ENCODE peak calls at places on chromosomes 5 and 9, in ten cellular contexts. N is LoVo, H is NCI-H2081, S is pons, W is cerebellum, I is HuH-7, G is WTC11, P is endothelial cell, K is SHP77, M is T47D. Q is an unnamed sample.

GRCh38 chr9:72127753-72128152 is 21.5 kb upstream of the GDA start:
- DNase-seq in N (peak; percentile 64), H (no peak), S (no peak), W (no peak), I (no peak), G (no peak), P (no peak), K (no peak), M (no peak), Q (no peak)

GRCh38 chr9:18472435-18472834 is 1.5 kb upstream of the ADAMTSL1 start:
- DNase-seq in N (no peak), H (no peak), S (no peak), W (no peak), I (no peak), G (no peak), P (no peak), K (no peak), M (no peak), Q (no peak)

GRCh38 chr5:62727184-62727583 is 148.6 kb downstream of the LRRC70 start:
- DNase-seq in N (no peak), H (no peak), S (no peak), W (no peak), I (no peak), G (no peak), P (no peak), K (no peak), M (no peak), Q (no peak)

GRCh38 chr5:73780297-73781080 is 154.5 kb downstream of the ARHGEF28 start:
- DNase-seq in N (peak; percentile 64), H (no peak), S (no peak), W (no peak), I (peak; percentile 29), G (no peak), P (no peak), K (no peak), M (no peak), Q (no peak)

GRCh38 chr5:173653822-173654523 is 37.5 kb upstream of the BOD1 start:
- DNase-seq in N (no peak), H (no peak), S (no peak), W (no peak), I (no peak), G (no peak), P (no peak), K (no peak), M (no peak), Q (no peak)

GRCh38 chr9:72048850-72049249 is 11.6 kb downstream of the C9orf57 start:
- DNase-seq in N (no peak), H (no peak), S (no peak), W (no peak), I (no peak), G (no peak), P (no peak), K (no peak), M (no peak), Q (no peak)

GRCh38 chr9:89448381-89448780 is 49.5 kb downstream of the SEMA4D start:
- DNase-seq in N (no peak), H (no peak), S (peak; percentile 97), W (no peak), I (no peak), G (no peak), P (no peak), K (no peak), M (no peak), Q (no peak)

GRCh38 chr9:82563841-82564240 is 499.1 kb downstream of the RASEF start:
- DNase-seq in N (no peak), H (no peak), S (no peak), W (no peak), I (no peak), G (no peak), P (no peak), K (no peak), M (no peak), Q (no peak)

GRCh38 chr5:178404987-178405386 is 172.4 kb upstream of the PHYKPL start:
- DNase-seq in N (no peak), H (no peak), S (no peak), W (no peak), I (no peak), G (no peak), P (no peak), K (no peak), M (no peak), Q (no peak)

GRCh38 chr9:112858625-112859147 is 32.0 kb downstream of the SLC46A2 start:
- DNase-seq in N (no peak), H (no peak), S (peak; percentile 77), W (no peak), I (no peak), G (no peak), P (no peak), K (no peak), M (no peak), Q (no peak)

GRCh38 chr5:161546463-161547301 is at the start of gene GABRB2:
- DNase-seq in N (peak; percentile 70), H (peak; percentile 51), S (peak; percentile 74), W (peak; percentile 75), I (peak; percentile 46), G (peak; percentile 49), P (peak; percentile 55), K (peak; percentile 55), M (peak; percentile 22), Q (no peak)